ENCODE peak calls at places on chromosomes 4 and X, in six cellular contexts. One of them, this sample, is unnamed.

GRCh38 chr4:89723096-89723495 is 113.9 kb downstream of the SNCA start:
- DNase-seq in NCI-H524 treated with DMSO at 0.1 percent for 48 hours: no peak
- DNase-seq in iris pigment epithelial cell: no peak
- DNase-seq in GM10248: no peak
- DNase-seq in astrocyte of the cerebellum: no peak
- DNase-seq in ELF-1: no peak
- DNase-seq in this sample: no peak

GRCh38 chr4:13543091-13543581 is 1.2 kb downstream of the NKX3-2 start:
- DNase-seq in NCI-H524 treated with DMSO at 0.1 percent for 48 hours: no peak
- DNase-seq in iris pigment epithelial cell: no peak
- DNase-seq in GM10248: peak
- DNase-seq in astrocyte of the cerebellum: no peak
- DNase-seq in ELF-1: no peak
- DNase-seq in this sample: no peak

GRCh38 chr4:102627831-102628523 is 126.8 kb downstream of the NFKB1 start:
- DNase-seq in NCI-H524 treated with DMSO at 0.1 percent for 48 hours: no peak
- DNase-seq in iris pigment epithelial cell: peak
- DNase-seq in GM10248: peak
- DNase-seq in astrocyte of the cerebellum: peak
- DNase-seq in ELF-1: no peak
- DNase-seq in this sample: no peak

GRCh38 chrX:17553451-17553850 is 178.5 kb downstream of the NHS start:
- DNase-seq in NCI-H524 treated with DMSO at 0.1 percent for 48 hours: no peak
- DNase-seq in iris pigment epithelial cell: peak
- DNase-seq in GM10248: no peak
- DNase-seq in astrocyte of the cerebellum: peak
- DNase-seq in ELF-1: peak
- DNase-seq in this sample: no peak

GRCh38 chrX:109818921-109819320 is 85.9 kb upstream of the ACSL4 start:
- DNase-seq in NCI-H524 treated with DMSO at 0.1 percent for 48 hours: peak
- DNase-seq in iris pigment epithelial cell: no peak
- DNase-seq in GM10248: no peak
- DNase-seq in astrocyte of the cerebellum: no peak
- DNase-seq in ELF-1: no peak
- DNase-seq in this sample: no peak

GRCh38 chr4:187499961-187500360 is 495.6 kb upstream of the ZFP42 start:
- DNase-seq in NCI-H524 treated with DMSO at 0.1 percent for 48 hours: no peak
- DNase-seq in iris pigment epithelial cell: no peak
- DNase-seq in GM10248: no peak
- DNase-seq in astrocyte of the cerebellum: no peak
- DNase-seq in ELF-1: no peak
- DNase-seq in this sample: no peak

GRCh38 chr4:6332042-6332668 is 62.5 kb downstream of the WFS1 start:
- DNase-seq in NCI-H524 treated with DMSO at 0.1 percent for 48 hours: no peak
- DNase-seq in iris pigment epithelial cell: peak
- DNase-seq in GM10248: peak
- DNase-seq in astrocyte of the cerebellum: no peak
- DNase-seq in ELF-1: peak
- DNase-seq in this sample: no peak

GRCh38 chr4:67104145-67104544 is 441.2 kb downstream of the CENPC start:
- DNase-seq in NCI-H524 treated with DMSO at 0.1 percent for 48 hours: no peak
- DNase-seq in iris pigment epithelial cell: no peak
- DNase-seq in GM10248: no peak
- DNase-seq in astrocyte of the cerebellum: no peak
- DNase-seq in ELF-1: no peak
- DNase-seq in this sample: no peak

GRCh38 chr4:119040711-119041185 is 94.9 kb upstream of the MYOZ2 start:
- DNase-seq in NCI-H524 treated with DMSO at 0.1 percent for 48 hours: no peak
- DNase-seq in iris pigment epithelial cell: peak
- DNase-seq in GM10248: no peak
- DNase-seq in astrocyte of the cerebellum: peak
- DNase-seq in ELF-1: peak
- DNase-seq in this sample: no peak

This sample was measured in ovary.